ENCODE peak calls at places on chromosome 6, in ten cellular contexts. One of them, this sample, is unnamed. For H3K4me1, the result is how much of the 10 kb centered on the place peaks cover.

GRCh38 chr6:10976571-10976970 is 67.5 kb downstream of the ELOVL2 start:
- DNase-seq in neuronal stem cell: no peak
- DNase-seq in A549: no peak
- DNase-seq in heart right ventricle: no peak
- DNase-seq in esophagus muscularis mucosa: peak
- DNase-seq in lower lobe of right lung: no peak
- DNase-seq in right cardiac atrium: no peak
- DNase-seq in ovary: peak
- DNase-seq in naive thymus-derived CD4-positive, alpha-beta T cell: no peak
- DNase-seq in uterus: no peak
- DNase-seq in this sample: no peak

GRCh38 chr6:109686566-109686965 is 4.4 kb downstream of the AK9 start:
- DNase-seq in neuronal stem cell: no peak
- DNase-seq in A549: no peak
- DNase-seq in heart right ventricle: no peak
- DNase-seq in esophagus muscularis mucosa: no peak
- DNase-seq in lower lobe of right lung: no peak
- DNase-seq in right cardiac atrium: no peak
- DNase-seq in ovary: no peak
- DNase-seq in naive thymus-derived CD4-positive, alpha-beta T cell: no peak
- DNase-seq in uterus: no peak
- DNase-seq in this sample: no peak

GRCh38 chr6:37209461-37210205 is 39.7 kb downstream of the PIM1 start:
- DNase-seq in neuronal stem cell: no peak
- DNase-seq in A549: no peak
- DNase-seq in heart right ventricle: no peak
- DNase-seq in esophagus muscularis mucosa: no peak
- DNase-seq in lower lobe of right lung: no peak
- DNase-seq in right cardiac atrium: no peak
- DNase-seq in ovary: no peak
- DNase-seq in naive thymus-derived CD4-positive, alpha-beta T cell: peak
- DNase-seq in uterus: no peak
- DNase-seq in this sample: no peak

GRCh38 chr6:33609444-33610034 is 11.6 kb upstream of the ITPR3 start:
- DNase-seq in neuronal stem cell: no peak
- DNase-seq in A549: no peak
- DNase-seq in heart right ventricle: peak
- DNase-seq in esophagus muscularis mucosa: no peak
- DNase-seq in lower lobe of right lung: no peak
- DNase-seq in right cardiac atrium: peak
- DNase-seq in ovary: no peak
- DNase-seq in naive thymus-derived CD4-positive, alpha-beta T cell: no peak
- DNase-seq in uterus: peak
- DNase-seq in this sample: peak

GRCh38 chr6:138161434-138162103 is at the start of gene ARFGEF3:
- DNase-seq in neuronal stem cell: peak
- DNase-seq in A549: peak
- DNase-seq in heart right ventricle: peak
- DNase-seq in esophagus muscularis mucosa: no peak
- DNase-seq in lower lobe of right lung: peak
- DNase-seq in right cardiac atrium: peak
- DNase-seq in ovary: peak
- DNase-seq in naive thymus-derived CD4-positive, alpha-beta T cell: no peak
- DNase-seq in uterus: peak
- DNase-seq in this sample: peak

GRCh38 chr6:63319911-63320310 is at the start of gene LGSN:
- DNase-seq in neuronal stem cell: no peak
- DNase-seq in A549: no peak
- DNase-seq in heart right ventricle: no peak
- DNase-seq in esophagus muscularis mucosa: no peak
- DNase-seq in lower lobe of right lung: no peak
- DNase-seq in right cardiac atrium: no peak
- DNase-seq in ovary: no peak
- DNase-seq in naive thymus-derived CD4-positive, alpha-beta T cell: no peak
- DNase-seq in uterus: no peak
- DNase-seq in this sample: no peak

GRCh38 chr6:167079853-167080297 is 43.0 kb upstream of the CCR6 start:
- DNase-seq in neuronal stem cell: no peak
- DNase-seq in A549: no peak
- DNase-seq in heart right ventricle: no peak
- DNase-seq in esophagus muscularis mucosa: no peak
- DNase-seq in lower lobe of right lung: no peak
- DNase-seq in right cardiac atrium: no peak
- DNase-seq in ovary: no peak
- DNase-seq in naive thymus-derived CD4-positive, alpha-beta T cell: no peak
- DNase-seq in uterus: no peak
- DNase-seq in this sample: no peak

GRCh38 chr6:132445201-132445951 is 44.1 kb upstream of the MOXD1 start:
- DNase-seq in neuronal stem cell: no peak
- DNase-seq in A549: peak
- DNase-seq in heart right ventricle: no peak
- DNase-seq in esophagus muscularis mucosa: no peak
- DNase-seq in lower lobe of right lung: no peak
- DNase-seq in right cardiac atrium: no peak
- DNase-seq in ovary: no peak
- DNase-seq in naive thymus-derived CD4-positive, alpha-beta T cell: no peak
- DNase-seq in uterus: no peak
- DNase-seq in this sample: no peak

GRCh38 chr6:106749611-106750010 is 120.2 kb downstream of the QRSL1 start:
- DNase-seq in neuronal stem cell: no peak
- DNase-seq in A549: no peak
- DNase-seq in heart right ventricle: no peak
- DNase-seq in esophagus muscularis mucosa: no peak
- DNase-seq in lower lobe of right lung: no peak
- DNase-seq in right cardiac atrium: no peak
- DNase-seq in ovary: no peak
- DNase-seq in naive thymus-derived CD4-positive, alpha-beta T cell: no peak
- DNase-seq in uterus: no peak
- DNase-seq in this sample: no peak
- H3K4me1 ChIP-seq in neuronal stem cell: under half
- H3K4me1 ChIP-seq in A549: half or more
- H3K4me1 ChIP-seq in heart right ventricle: under half
- H3K4me1 ChIP-seq in esophagus muscularis mucosa: under half
- H3K4me1 ChIP-seq in lower lobe of right lung: under half
- H3K4me1 ChIP-seq in right cardiac atrium: under half
- H3K4me1 ChIP-seq in ovary: under half
- H3K4me1 ChIP-seq in naive thymus-derived CD4-positive, alpha-beta T cell: under half
- H3K4me1 ChIP-seq in uterus: under half
- H3K4me1 ChIP-seq in this sample: half or more

GRCh38 chr6:17966451-17966850 is 21.0 kb downstream of the KIF13A start:
- DNase-seq in neuronal stem cell: no peak
- DNase-seq in A549: no peak
- DNase-seq in heart right ventricle: no peak
- DNase-seq in esophagus muscularis mucosa: no peak
- DNase-seq in lower lobe of right lung: no peak
- DNase-seq in right cardiac atrium: no peak
- DNase-seq in ovary: no peak
- DNase-seq in naive thymus-derived CD4-positive, alpha-beta T cell: no peak
- DNase-seq in uterus: no peak
- DNase-seq in this sample: no peak

GRCh38 chr6:17968876-17969275 is 18.6 kb downstream of the KIF13A start:
- DNase-seq in neuronal stem cell: no peak
- DNase-seq in A549: no peak
- DNase-seq in heart right ventricle: no peak
- DNase-seq in esophagus muscularis mucosa: no peak
- DNase-seq in lower lobe of right lung: no peak
- DNase-seq in right cardiac atrium: no peak
- DNase-seq in ovary: no peak
- DNase-seq in naive thymus-derived CD4-positive, alpha-beta T cell: no peak
- DNase-seq in uterus: no peak
- DNase-seq in this sample: no peak

GRCh38 chr6:17965397-17965796 is 22.0 kb downstream of the KIF13A start:
- DNase-seq in neuronal stem cell: no peak
- DNase-seq in A549: no peak
- DNase-seq in heart right ventricle: no peak
- DNase-seq in esophagus muscularis mucosa: no peak
- DNase-seq in lower lobe of right lung: no peak
- DNase-seq in right cardiac atrium: no peak
- DNase-seq in ovary: no peak
- DNase-seq in naive thymus-derived CD4-positive, alpha-beta T cell: no peak
- DNase-seq in uterus: no peak
- DNase-seq in this sample: no peak

GRCh38 chr6:17968081-17968518 is 19.3 kb downstream of the KIF13A start:
- DNase-seq in neuronal stem cell: no peak
- DNase-seq in A549: no peak
- DNase-seq in heart right ventricle: no peak
- DNase-seq in esophagus muscularis mucosa: no peak
- DNase-seq in lower lobe of right lung: no peak
- DNase-seq in right cardiac atrium: no peak
- DNase-seq in ovary: no peak
- DNase-seq in naive thymus-derived CD4-positive, alpha-beta T cell: no peak
- DNase-seq in uterus: no peak
- DNase-seq in this sample: no peak

DNA sequence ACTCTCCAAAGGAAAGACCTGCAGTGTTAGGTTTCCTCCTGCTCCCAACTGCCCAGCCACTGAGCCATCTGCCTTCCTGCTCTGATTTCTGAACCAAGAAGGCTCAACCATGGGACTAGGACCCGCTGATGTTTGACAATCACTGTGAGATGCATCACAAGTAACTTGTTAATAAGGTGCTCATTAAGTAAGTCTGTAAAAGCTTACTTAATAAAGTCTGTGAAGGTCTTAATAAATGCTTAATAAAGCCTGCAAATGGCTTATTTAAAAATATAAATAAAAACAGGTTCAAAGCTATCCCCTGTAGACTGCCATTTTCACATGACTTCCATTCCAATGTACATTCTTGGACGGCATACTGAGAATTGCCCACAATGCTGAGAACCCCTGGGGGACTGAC is 19.8 kb downstream of the KIF13A start:
- DNase-seq in neuronal stem cell: no peak
- DNase-seq in A549: no peak
- DNase-seq in heart right ventricle: no peak
- DNase-seq in esophagus muscularis mucosa: no peak
- DNase-seq in lower lobe of right lung: no peak
- DNase-seq in right cardiac atrium: no peak
- DNase-seq in ovary: no peak
- DNase-seq in naive thymus-derived CD4-positive, alpha-beta T cell: no peak
- DNase-seq in uterus: no peak
- DNase-seq in this sample: no peak
- H3K4me1 ChIP-seq in neuronal stem cell: under half
- H3K4me1 ChIP-seq in A549: under half
- H3K4me1 ChIP-seq in heart right ventricle: half or more
- H3K4me1 ChIP-seq in esophagus muscularis mucosa: half or more
- H3K4me1 ChIP-seq in lower lobe of right lung: under half
- H3K4me1 ChIP-seq in right cardiac atrium: under half
- H3K4me1 ChIP-seq in ovary: under half
- H3K4me1 ChIP-seq in naive thymus-derived CD4-positive, alpha-beta T cell: under half
- H3K4me1 ChIP-seq in uterus: under half
- H3K4me1 ChIP-seq in this sample: under half

GRCh38 chr6:83086751-83087150 is 19.3 kb downstream of the DOP1A start:
- DNase-seq in neuronal stem cell: no peak
- DNase-seq in A549: no peak
- DNase-seq in heart right ventricle: no peak
- DNase-seq in esophagus muscularis mucosa: no peak
- DNase-seq in lower lobe of right lung: no peak
- DNase-seq in right cardiac atrium: no peak
- DNase-seq in ovary: no peak
- DNase-seq in naive thymus-derived CD4-positive, alpha-beta T cell: no peak
- DNase-seq in uterus: no peak
- DNase-seq in this sample: no peak
- H3K4me1 ChIP-seq in neuronal stem cell: under half
- H3K4me1 ChIP-seq in A549: under half
- H3K4me1 ChIP-seq in heart right ventricle: under half
- H3K4me1 ChIP-seq in esophagus muscularis mucosa: under half
- H3K4me1 ChIP-seq in lower lobe of right lung: under half
- H3K4me1 ChIP-seq in right cardiac atrium: under half
- H3K4me1 ChIP-seq in ovary: under half
- H3K4me1 ChIP-seq in naive thymus-derived CD4-positive, alpha-beta T cell: under half
- H3K4me1 ChIP-seq in uterus: under half
- H3K4me1 ChIP-seq in this sample: under half

GRCh38 chr6:38571721-38572120 is 68.0 kb downstream of the BTBD9 start:
- DNase-seq in neuronal stem cell: no peak
- DNase-seq in A549: no peak
- DNase-seq in heart right ventricle: no peak
- DNase-seq in esophagus muscularis mucosa: no peak
- DNase-seq in lower lobe of right lung: no peak
- DNase-seq in right cardiac atrium: no peak
- DNase-seq in ovary: no peak
- DNase-seq in naive thymus-derived CD4-positive, alpha-beta T cell: no peak
- DNase-seq in uterus: no peak
- DNase-seq in this sample: no peak
- H3K4me1 ChIP-seq in neuronal stem cell: under half
- H3K4me1 ChIP-seq in A549: under half
- H3K4me1 ChIP-seq in heart right ventricle: under half
- H3K4me1 ChIP-seq in esophagus muscularis mucosa: under half
- H3K4me1 ChIP-seq in lower lobe of right lung: under half
- H3K4me1 ChIP-seq in right cardiac atrium: under half
- H3K4me1 ChIP-seq in ovary: under half
- H3K4me1 ChIP-seq in naive thymus-derived CD4-positive, alpha-beta T cell: under half
- H3K4me1 ChIP-seq in uterus: under half
- H3K4me1 ChIP-seq in this sample: under half

DNA sequence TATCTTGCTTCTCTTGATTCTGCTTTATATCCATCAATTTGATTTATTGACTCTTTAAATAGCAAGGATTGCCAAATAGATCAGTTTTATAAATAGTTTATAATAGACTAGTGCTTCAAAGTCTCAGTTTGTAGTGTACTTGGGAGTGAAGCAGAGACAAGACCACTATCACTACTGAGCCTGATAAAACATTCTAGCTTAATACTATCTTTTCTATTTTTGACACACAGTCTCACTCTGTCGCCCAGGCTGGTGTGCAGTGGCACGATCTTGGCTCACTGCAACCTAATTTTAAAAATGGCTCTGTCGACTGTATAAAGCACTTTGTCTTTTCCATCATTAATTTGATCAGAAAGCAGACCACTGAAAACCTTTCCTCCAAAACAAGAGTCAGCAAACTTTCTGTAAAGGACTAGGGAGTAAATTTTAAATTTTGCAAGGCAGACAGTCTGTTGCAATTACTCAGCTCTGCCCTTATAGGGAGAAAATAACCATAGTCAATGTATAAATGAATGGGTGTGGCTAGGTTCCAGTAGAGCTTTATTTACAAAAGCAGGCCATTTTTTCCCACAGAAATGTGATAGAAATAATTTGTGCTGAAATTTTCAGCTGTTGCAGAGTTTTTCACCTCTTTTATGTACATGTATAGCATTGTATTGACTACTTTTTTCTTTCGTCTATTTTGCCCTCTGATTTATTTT is 7.5 kb downstream of the AMD1 start:
- DNase-seq in neuronal stem cell: no peak
- DNase-seq in A549: no peak
- DNase-seq in heart right ventricle: no peak
- DNase-seq in esophagus muscularis mucosa: no peak
- DNase-seq in lower lobe of right lung: no peak
- DNase-seq in right cardiac atrium: no peak
- DNase-seq in ovary: no peak
- DNase-seq in naive thymus-derived CD4-positive, alpha-beta T cell: no peak
- DNase-seq in uterus: no peak
- DNase-seq in this sample: no peak
- H3K4me1 ChIP-seq in neuronal stem cell: under half
- H3K4me1 ChIP-seq in A549: half or more
- H3K4me1 ChIP-seq in heart right ventricle: under half
- H3K4me1 ChIP-seq in esophagus muscularis mucosa: half or more
- H3K4me1 ChIP-seq in lower lobe of right lung: half or more
- H3K4me1 ChIP-seq in right cardiac atrium: under half
- H3K4me1 ChIP-seq in ovary: under half
- H3K4me1 ChIP-seq in naive thymus-derived CD4-positive, alpha-beta T cell: half or more
- H3K4me1 ChIP-seq in uterus: under half
- H3K4me1 ChIP-seq in this sample: half or more

This sample was measured in body of pancreas.